ENCODE peak calls at places on chromosome X, in nine cellular contexts. One of them, this sample, is unnamed.

GRCh38 chrX:153738056-153738605 is 13.5 kb downstream of the ABCD1 start:
- DNase-seq in T-cell: no peak
- DNase-seq in activated gamma-delta T cell treated with anti-CD3 and anti-CD28 coated beads, Interleukin-2, amount 50 U/mL, for 16 hours: no peak
- DNase-seq in GM18507: no peak
- DNase-seq in G401: no peak
- DNase-seq in germinal center: no peak
- DNase-seq in activated T-helper 9 cell treated with anti-CD3 and anti-CD28 coated beads, Interleukin-2, amount 50 U/mL, for 16 hours: no peak
- DNase-seq in iris pigment epithelial cell: no peak
- DNase-seq in neuronal stem cell: no peak
- DNase-seq in this sample: peak; percentile 9

GRCh38 chrX:111892375-111892774 is 16.4 kb downstream of the TRPC5OS start:
- DNase-seq in GM18507: no peak
- DNase-seq in neuronal stem cell: no peak
- DNase-seq in T-cell: no peak
- DNase-seq in iris pigment epithelial cell: no peak
- DNase-seq in activated T-helper 9 cell treated with anti-CD3 and anti-CD28 coated beads, Interleukin-2, amount 50 U/mL, for 16 hours: no peak
- DNase-seq in activated gamma-delta T cell treated with anti-CD3 and anti-CD28 coated beads, Interleukin-2, amount 50 U/mL, for 16 hours: no peak
- DNase-seq in germinal center: no peak
- DNase-seq in G401: no peak
- DNase-seq in this sample: no peak

GRCh38 chrX:155774387-155774786 is 106.8 kb upstream of the VAMP7 start:
- DNase-seq in G401: no peak
- DNase-seq in activated gamma-delta T cell treated with anti-CD3 and anti-CD28 coated beads, Interleukin-2, amount 50 U/mL, for 16 hours: no peak
- DNase-seq in T-cell: no peak
- DNase-seq in activated T-helper 9 cell treated with anti-CD3 and anti-CD28 coated beads, Interleukin-2, amount 50 U/mL, for 16 hours: no peak
- DNase-seq in iris pigment epithelial cell: no peak
- DNase-seq in neuronal stem cell: no peak
- DNase-seq in GM18507: no peak
- DNase-seq in germinal center: no peak
- DNase-seq in this sample: no peak

GRCh38 chrX:23286731-23287130 is 47.9 kb upstream of the PTCHD1 start:
- DNase-seq in GM18507: no peak
- DNase-seq in activated T-helper 9 cell treated with anti-CD3 and anti-CD28 coated beads, Interleukin-2, amount 50 U/mL, for 16 hours: no peak
- DNase-seq in iris pigment epithelial cell: no peak
- DNase-seq in neuronal stem cell: no peak
- DNase-seq in activated gamma-delta T cell treated with anti-CD3 and anti-CD28 coated beads, Interleukin-2, amount 50 U/mL, for 16 hours: no peak
- DNase-seq in germinal center: no peak
- DNase-seq in G401: peak; percentile 65
- DNase-seq in T-cell: no peak
- DNase-seq in this sample: no peak

GRCh38 chrX:134669378-134670098 is 11.3 kb upstream of the PLAC1 start:
- DNase-seq in iris pigment epithelial cell: peak; percentile 93
- DNase-seq in T-cell: no peak
- DNase-seq in GM18507: no peak
- DNase-seq in neuronal stem cell: no peak
- DNase-seq in germinal center: no peak
- DNase-seq in G401: no peak
- DNase-seq in activated T-helper 9 cell treated with anti-CD3 and anti-CD28 coated beads, Interleukin-2, amount 50 U/mL, for 16 hours: no peak
- DNase-seq in activated gamma-delta T cell treated with anti-CD3 and anti-CD28 coated beads, Interleukin-2, amount 50 U/mL, for 16 hours: no peak
- DNase-seq in this sample: no peak

GRCh38 chrX:2457289-2458133 is 43.3 kb downstream of the DHRSX start:
- DNase-seq in G401: peak; percentile 69
- DNase-seq in neuronal stem cell: no peak
- DNase-seq in iris pigment epithelial cell: no peak
- DNase-seq in T-cell: no peak
- DNase-seq in activated gamma-delta T cell treated with anti-CD3 and anti-CD28 coated beads, Interleukin-2, amount 50 U/mL, for 16 hours: no peak
- DNase-seq in GM18507: no peak
- DNase-seq in activated T-helper 9 cell treated with anti-CD3 and anti-CD28 coated beads, Interleukin-2, amount 50 U/mL, for 16 hours: no peak
- DNase-seq in germinal center: no peak
- DNase-seq in this sample: no peak

GRCh38 chrX:102837843-102838242 is 99.2 kb upstream of the RAB40AL start:
- DNase-seq in activated T-helper 9 cell treated with anti-CD3 and anti-CD28 coated beads, Interleukin-2, amount 50 U/mL, for 16 hours: no peak
- DNase-seq in iris pigment epithelial cell: peak; percentile 7
- DNase-seq in T-cell: no peak
- DNase-seq in G401: no peak
- DNase-seq in GM18507: no peak
- DNase-seq in neuronal stem cell: no peak
- DNase-seq in activated gamma-delta T cell treated with anti-CD3 and anti-CD28 coated beads, Interleukin-2, amount 50 U/mL, for 16 hours: no peak
- DNase-seq in germinal center: no peak
- DNase-seq in this sample: no peak

GRCh38 chrX:153405426-153405825 is 4.3 kb upstream of the PNMA6E start:
- DNase-seq in GM18507: no peak
- DNase-seq in neuronal stem cell: no peak
- DNase-seq in activated T-helper 9 cell treated with anti-CD3 and anti-CD28 coated beads, Interleukin-2, amount 50 U/mL, for 16 hours: no peak
- DNase-seq in iris pigment epithelial cell: no peak
- DNase-seq in T-cell: no peak
- DNase-seq in G401: no peak
- DNase-seq in germinal center: no peak
- DNase-seq in activated gamma-delta T cell treated with anti-CD3 and anti-CD28 coated beads, Interleukin-2, amount 50 U/mL, for 16 hours: no peak
- DNase-seq in this sample: no peak

GRCh38 chrX:16208601-16209000 is 41.3 kb downstream of the MAGEB17 start:
- DNase-seq in T-cell: no peak
- DNase-seq in G401: no peak
- DNase-seq in GM18507: no peak
- DNase-seq in iris pigment epithelial cell: no peak
- DNase-seq in activated T-helper 9 cell treated with anti-CD3 and anti-CD28 coated beads, Interleukin-2, amount 50 U/mL, for 16 hours: no peak
- DNase-seq in activated gamma-delta T cell treated with anti-CD3 and anti-CD28 coated beads, Interleukin-2, amount 50 U/mL, for 16 hours: no peak
- DNase-seq in germinal center: no peak
- DNase-seq in neuronal stem cell: no peak
- DNase-seq in this sample: no peak

GRCh38 chrX:70025464-70025863 is 24.3 kb downstream of the AWAT2 start:
- DNase-seq in activated T-helper 9 cell treated with anti-CD3 and anti-CD28 coated beads, Interleukin-2, amount 50 U/mL, for 16 hours: no peak
- DNase-seq in G401: no peak
- DNase-seq in germinal center: no peak
- DNase-seq in neuronal stem cell: no peak
- DNase-seq in iris pigment epithelial cell: peak; percentile 38
- DNase-seq in T-cell: no peak
- DNase-seq in GM18507: no peak
- DNase-seq in activated gamma-delta T cell treated with anti-CD3 and anti-CD28 coated beads, Interleukin-2, amount 50 U/mL, for 16 hours: no peak
- DNase-seq in this sample: no peak

GRCh38 chrX:145817666-145818521 is at the start of gene SLITRK2:
- DNase-seq in iris pigment epithelial cell: no peak
- DNase-seq in activated T-helper 9 cell treated with anti-CD3 and anti-CD28 coated beads, Interleukin-2, amount 50 U/mL, for 16 hours: no peak
- DNase-seq in T-cell: no peak
- DNase-seq in germinal center: no peak
- DNase-seq in GM18507: no peak
- DNase-seq in activated gamma-delta T cell treated with anti-CD3 and anti-CD28 coated beads, Interleukin-2, amount 50 U/mL, for 16 hours: no peak
- DNase-seq in neuronal stem cell: no peak
- DNase-seq in G401: peak; percentile 53
- DNase-seq in this sample: no peak

GRCh38 chrX:111352424-111352823 is 59.6 kb downstream of the DCX start:
- DNase-seq in G401: no peak
- DNase-seq in neuronal stem cell: no peak
- DNase-seq in T-cell: no peak
- DNase-seq in GM18507: no peak
- DNase-seq in activated gamma-delta T cell treated with anti-CD3 and anti-CD28 coated beads, Interleukin-2, amount 50 U/mL, for 16 hours: no peak
- DNase-seq in iris pigment epithelial cell: peak; percentile 43
- DNase-seq in activated T-helper 9 cell treated with anti-CD3 and anti-CD28 coated beads, Interleukin-2, amount 50 U/mL, for 16 hours: no peak
- DNase-seq in germinal center: no peak
- DNase-seq in this sample: no peak

GRCh38 chrX:103716967-103717366 is 6.3 kb downstream of the TMEM31 start:
- DNase-seq in germinal center: no peak
- DNase-seq in T-cell: no peak
- DNase-seq in neuronal stem cell: no peak
- DNase-seq in G401: peak; percentile 84
- DNase-seq in GM18507: no peak
- DNase-seq in activated T-helper 9 cell treated with anti-CD3 and anti-CD28 coated beads, Interleukin-2, amount 50 U/mL, for 16 hours: no peak
- DNase-seq in iris pigment epithelial cell: peak; percentile 78
- DNase-seq in activated gamma-delta T cell treated with anti-CD3 and anti-CD28 coated beads, Interleukin-2, amount 50 U/mL, for 16 hours: no peak
- DNase-seq in this sample: no peak

GRCh38 chrX:46574941-46575381 is 1.4 kb downstream of the CHST7 start:
- DNase-seq in G401: no peak
- DNase-seq in GM18507: no peak
- DNase-seq in T-cell: peak; percentile 22
- DNase-seq in iris pigment epithelial cell: peak; percentile 33
- DNase-seq in germinal center: peak; percentile 14
- DNase-seq in activated T-helper 9 cell treated with anti-CD3 and anti-CD28 coated beads, Interleukin-2, amount 50 U/mL, for 16 hours: peak; percentile 26
- DNase-seq in activated gamma-delta T cell treated with anti-CD3 and anti-CD28 coated beads, Interleukin-2, amount 50 U/mL, for 16 hours: peak; percentile 4
- DNase-seq in neuronal stem cell: no peak
- DNase-seq in this sample: peak; percentile 39

GRCh38 chrX:83260288-83260687 is 247.8 kb upstream of the POU3F4 start:
- DNase-seq in iris pigment epithelial cell: no peak
- DNase-seq in G401: no peak
- DNase-seq in activated gamma-delta T cell treated with anti-CD3 and anti-CD28 coated beads, Interleukin-2, amount 50 U/mL, for 16 hours: no peak
- DNase-seq in GM18507: no peak
- DNase-seq in T-cell: no peak
- DNase-seq in activated T-helper 9 cell treated with anti-CD3 and anti-CD28 coated beads, Interleukin-2, amount 50 U/mL, for 16 hours: no peak
- DNase-seq in neuronal stem cell: no peak
- DNase-seq in germinal center: no peak
- DNase-seq in this sample: no peak

GRCh38 chrX:13197961-13198761 is 121.7 kb downstream of the ATXN3L start:
- DNase-seq in activated T-helper 9 cell treated with anti-CD3 and anti-CD28 coated beads, Interleukin-2, amount 50 U/mL, for 16 hours: no peak
- DNase-seq in GM18507: no peak
- DNase-seq in neuronal stem cell: no peak
- DNase-seq in G401: no peak
- DNase-seq in activated gamma-delta T cell treated with anti-CD3 and anti-CD28 coated beads, Interleukin-2, amount 50 U/mL, for 16 hours: no peak
- DNase-seq in germinal center: no peak
- DNase-seq in T-cell: no peak
- DNase-seq in iris pigment epithelial cell: no peak
- DNase-seq in this sample: no peak

GRCh38 chrX:99271641-99272040 is 1138.4 kb downstream of the PCDH19 start:
- DNase-seq in G401: no peak
- DNase-seq in activated T-helper 9 cell treated with anti-CD3 and anti-CD28 coated beads, Interleukin-2, amount 50 U/mL, for 16 hours: no peak
- DNase-seq in neuronal stem cell: no peak
- DNase-seq in GM18507: no peak
- DNase-seq in T-cell: no peak
- DNase-seq in iris pigment epithelial cell: no peak
- DNase-seq in germinal center: no peak
- DNase-seq in activated gamma-delta T cell treated with anti-CD3 and anti-CD28 coated beads, Interleukin-2, amount 50 U/mL, for 16 hours: no peak
- DNase-seq in this sample: no peak

GRCh38 chrX:45762699-45763647 is 562.3 kb upstream of the DIPK2B start:
- DNase-seq in activated gamma-delta T cell treated with anti-CD3 and anti-CD28 coated beads, Interleukin-2, amount 50 U/mL, for 16 hours: no peak
- DNase-seq in G401: no peak
- DNase-seq in GM18507: no peak
- DNase-seq in iris pigment epithelial cell: no peak
- DNase-seq in neuronal stem cell: no peak
- DNase-seq in T-cell: no peak
- DNase-seq in activated T-helper 9 cell treated with anti-CD3 and anti-CD28 coated beads, Interleukin-2, amount 50 U/mL, for 16 hours: no peak
- DNase-seq in germinal center: no peak
- DNase-seq in this sample: no peak

GRCh38 chrX:138890491-138890890 is 179.0 kb upstream of the FGF13 start:
- DNase-seq in germinal center: no peak
- DNase-seq in T-cell: no peak
- DNase-seq in activated gamma-delta T cell treated with anti-CD3 and anti-CD28 coated beads, Interleukin-2, amount 50 U/mL, for 16 hours: no peak
- DNase-seq in G401: no peak
- DNase-seq in iris pigment epithelial cell: peak; percentile 50
- DNase-seq in GM18507: no peak
- DNase-seq in activated T-helper 9 cell treated with anti-CD3 and anti-CD28 coated beads, Interleukin-2, amount 50 U/mL, for 16 hours: no peak
- DNase-seq in neuronal stem cell: no peak
- DNase-seq in this sample: no peak

GRCh38 chrX:57918750-57919436 is 8.6 kb upstream of the ZXDA start:
- DNase-seq in activated gamma-delta T cell treated with anti-CD3 and anti-CD28 coated beads, Interleukin-2, amount 50 U/mL, for 16 hours: no peak
- DNase-seq in T-cell: no peak
- DNase-seq in G401: peak; percentile 48
- DNase-seq in germinal center: no peak
- DNase-seq in neuronal stem cell: no peak
- DNase-seq in iris pigment epithelial cell: peak; percentile 10
- DNase-seq in GM18507: no peak
- DNase-seq in activated T-helper 9 cell treated with anti-CD3 and anti-CD28 coated beads, Interleukin-2, amount 50 U/mL, for 16 hours: no peak
- DNase-seq in this sample: no peak

GRCh38 chrX:2614911-2615310 is 76.2 kb upstream of the CD99 start:
- DNase-seq in germinal center: no peak
- DNase-seq in activated gamma-delta T cell treated with anti-CD3 and anti-CD28 coated beads, Interleukin-2, amount 50 U/mL, for 16 hours: no peak
- DNase-seq in activated T-helper 9 cell treated with anti-CD3 and anti-CD28 coated beads, Interleukin-2, amount 50 U/mL, for 16 hours: no peak
- DNase-seq in neuronal stem cell: no peak
- DNase-seq in GM18507: no peak
- DNase-seq in T-cell: no peak
- DNase-seq in G401: peak; percentile 19
- DNase-seq in iris pigment epithelial cell: peak; percentile 93
- DNase-seq in this sample: no peak

GRCh38 chrX:7146703-7147430 is 645 bp upstream of the STS start:
- DNase-seq in activated gamma-delta T cell treated with anti-CD3 and anti-CD28 coated beads, Interleukin-2, amount 50 U/mL, for 16 hours: no peak
- DNase-seq in activated T-helper 9 cell treated with anti-CD3 and anti-CD28 coated beads, Interleukin-2, amount 50 U/mL, for 16 hours: no peak
- DNase-seq in G401: no peak
- DNase-seq in GM18507: no peak
- DNase-seq in neuronal stem cell: no peak
- DNase-seq in germinal center: no peak
- DNase-seq in T-cell: no peak
- DNase-seq in iris pigment epithelial cell: peak; percentile 47
- DNase-seq in this sample: peak; percentile 24

GRCh38 chrX:139049455-139049854 is 337.9 kb upstream of the FGF13 start:
- DNase-seq in activated gamma-delta T cell treated with anti-CD3 and anti-CD28 coated beads, Interleukin-2, amount 50 U/mL, for 16 hours: no peak
- DNase-seq in GM18507: no peak
- DNase-seq in iris pigment epithelial cell: peak; percentile 0
- DNase-seq in germinal center: no peak
- DNase-seq in G401: no peak
- DNase-seq in neuronal stem cell: no peak
- DNase-seq in activated T-helper 9 cell treated with anti-CD3 and anti-CD28 coated beads, Interleukin-2, amount 50 U/mL, for 16 hours: no peak
- DNase-seq in T-cell: no peak
- DNase-seq in this sample: no peak

GRCh38 chrX:13688772-13689518 is at the start of gene RAB9A:
- DNase-seq in activated T-helper 9 cell treated with anti-CD3 and anti-CD28 coated beads, Interleukin-2, amount 50 U/mL, for 16 hours: peak; percentile 75
- DNase-seq in T-cell: peak; percentile 64
- DNase-seq in G401: peak; percentile 70
- DNase-seq in iris pigment epithelial cell: peak; percentile 66
- DNase-seq in germinal center: peak; percentile 80
- DNase-seq in neuronal stem cell: peak; percentile 62
- DNase-seq in GM18507: peak; percentile 39
- DNase-seq in activated gamma-delta T cell treated with anti-CD3 and anti-CD28 coated beads, Interleukin-2, amount 50 U/mL, for 16 hours: peak; percentile 68
- DNase-seq in this sample: peak; percentile 86

GRCh38 chrX:129310000-129310399 is 213.3 kb downstream of the SMARCA1 start:
- DNase-seq in activated T-helper 9 cell treated with anti-CD3 and anti-CD28 coated beads, Interleukin-2, amount 50 U/mL, for 16 hours: no peak
- DNase-seq in iris pigment epithelial cell: no peak
- DNase-seq in GM18507: no peak
- DNase-seq in neuronal stem cell: no peak
- DNase-seq in activated gamma-delta T cell treated with anti-CD3 and anti-CD28 coated beads, Interleukin-2, amount 50 U/mL, for 16 hours: no peak
- DNase-seq in G401: no peak
- DNase-seq in T-cell: no peak
- DNase-seq in germinal center: no peak
- DNase-seq in this sample: no peak

GRCh38 chrX:134444681-134445080 is 15.3 kb upstream of the HPRT1 start:
- DNase-seq in activated gamma-delta T cell treated with anti-CD3 and anti-CD28 coated beads, Interleukin-2, amount 50 U/mL, for 16 hours: no peak
- DNase-seq in germinal center: no peak
- DNase-seq in GM18507: no peak
- DNase-seq in T-cell: no peak
- DNase-seq in neuronal stem cell: no peak
- DNase-seq in activated T-helper 9 cell treated with anti-CD3 and anti-CD28 coated beads, Interleukin-2, amount 50 U/mL, for 16 hours: no peak
- DNase-seq in G401: no peak
- DNase-seq in iris pigment epithelial cell: no peak
- DNase-seq in this sample: no peak